ENCODE peak calls at places on chromosome 20, in ten cellular contexts. One of them, this sample, is unnamed.

GRCh38 chr20:6595704-6596103 is 171.8 kb upstream of the BMP2 start:
- DNase-seq in colonic mucosa: no peak
- DNase-seq in amniotic stem cell: no peak
- DNase-seq in Calu3: no peak
- DNase-seq in epithelial cell of prostate: no peak
- DNase-seq in stimulated activated CD4-positive, alpha-beta T cell treated with anti-CD3 and anti-CD28 coated beads, Interleukin-1b, Interleukin-23, amount 100 ng/mL, for 24 hours: no peak
- DNase-seq in left ventricle myocardium superior: no peak
- DNase-seq in nephron progenitor cell: no peak
- DNase-seq in fibroblast of the conjunctiva: no peak
- DNase-seq in tibial nerve: no peak
- DNase-seq in this sample: no peak

GRCh38 chr20:6091661-6092060 is 31.2 kb downstream of the FERMT1 start:
- DNase-seq in colonic mucosa: no peak
- DNase-seq in amniotic stem cell: no peak
- DNase-seq in Calu3: no peak
- DNase-seq in epithelial cell of prostate: no peak
- DNase-seq in stimulated activated CD4-positive, alpha-beta T cell treated with anti-CD3 and anti-CD28 coated beads, Interleukin-1b, Interleukin-23, amount 100 ng/mL, for 24 hours: no peak
- DNase-seq in left ventricle myocardium superior: no peak
- DNase-seq in nephron progenitor cell: no peak
- DNase-seq in fibroblast of the conjunctiva: no peak
- DNase-seq in tibial nerve: no peak
- DNase-seq in this sample: no peak

GRCh38 chr20:29300579-29301551 is 1956.6 kb upstream of the DEFB115 start:
- DNase-seq in colonic mucosa: no peak
- DNase-seq in amniotic stem cell: no peak
- DNase-seq in Calu3: no peak
- DNase-seq in epithelial cell of prostate: no peak
- DNase-seq in stimulated activated CD4-positive, alpha-beta T cell treated with anti-CD3 and anti-CD28 coated beads, Interleukin-1b, Interleukin-23, amount 100 ng/mL, for 24 hours: no peak
- DNase-seq in left ventricle myocardium superior: no peak
- DNase-seq in nephron progenitor cell: no peak
- DNase-seq in fibroblast of the conjunctiva: no peak
- DNase-seq in tibial nerve: no peak
- DNase-seq in this sample: no peak

GRCh38 chr20:17870063-17870740 is 98.4 kb downstream of the SNX5 start:
- DNase-seq in colonic mucosa: no peak
- DNase-seq in amniotic stem cell: no peak
- DNase-seq in Calu3: no peak
- DNase-seq in epithelial cell of prostate: no peak
- DNase-seq in stimulated activated CD4-positive, alpha-beta T cell treated with anti-CD3 and anti-CD28 coated beads, Interleukin-1b, Interleukin-23, amount 100 ng/mL, for 24 hours: no peak
- DNase-seq in left ventricle myocardium superior: peak; percentile 56
- DNase-seq in nephron progenitor cell: no peak
- DNase-seq in fibroblast of the conjunctiva: no peak
- DNase-seq in tibial nerve: no peak
- DNase-seq in this sample: no peak

GRCh38 chr20:5971203-5971602 is 20.8 kb downstream of the MCM8 start:
- DNase-seq in colonic mucosa: no peak
- DNase-seq in amniotic stem cell: no peak
- DNase-seq in Calu3: no peak
- DNase-seq in epithelial cell of prostate: no peak
- DNase-seq in stimulated activated CD4-positive, alpha-beta T cell treated with anti-CD3 and anti-CD28 coated beads, Interleukin-1b, Interleukin-23, amount 100 ng/mL, for 24 hours: no peak
- DNase-seq in left ventricle myocardium superior: no peak
- DNase-seq in nephron progenitor cell: no peak
- DNase-seq in fibroblast of the conjunctiva: no peak
- DNase-seq in tibial nerve: no peak
- DNase-seq in this sample: no peak

GRCh38 chr20:20824924-20825584 is 112.6 kb upstream of the RALGAPA2 start:
- DNase-seq in colonic mucosa: peak; percentile 75
- DNase-seq in amniotic stem cell: no peak
- DNase-seq in Calu3: peak; percentile 35
- DNase-seq in epithelial cell of prostate: no peak
- DNase-seq in stimulated activated CD4-positive, alpha-beta T cell treated with anti-CD3 and anti-CD28 coated beads, Interleukin-1b, Interleukin-23, amount 100 ng/mL, for 24 hours: peak; percentile 29
- DNase-seq in left ventricle myocardium superior: peak; percentile 59
- DNase-seq in nephron progenitor cell: peak; percentile 72
- DNase-seq in fibroblast of the conjunctiva: no peak
- DNase-seq in tibial nerve: no peak
- DNase-seq in this sample: no peak

GRCh38 chr20:48880936-48881657 is 40.4 kb upstream of the ARFGEF2 start:
- DNase-seq in colonic mucosa: no peak
- DNase-seq in amniotic stem cell: no peak
- DNase-seq in Calu3: no peak
- DNase-seq in epithelial cell of prostate: no peak
- DNase-seq in stimulated activated CD4-positive, alpha-beta T cell treated with anti-CD3 and anti-CD28 coated beads, Interleukin-1b, Interleukin-23, amount 100 ng/mL, for 24 hours: no peak
- DNase-seq in left ventricle myocardium superior: no peak
- DNase-seq in nephron progenitor cell: no peak
- DNase-seq in fibroblast of the conjunctiva: no peak
- DNase-seq in tibial nerve: no peak
- DNase-seq in this sample: no peak

GRCh38 chr20:3239026-3239866 is at the start of gene SLC4A11:
- DNase-seq in colonic mucosa: peak; percentile 85
- DNase-seq in amniotic stem cell: no peak
- DNase-seq in Calu3: peak; percentile 70
- DNase-seq in epithelial cell of prostate: peak; percentile 53
- DNase-seq in stimulated activated CD4-positive, alpha-beta T cell treated with anti-CD3 and anti-CD28 coated beads, Interleukin-1b, Interleukin-23, amount 100 ng/mL, for 24 hours: no peak
- DNase-seq in left ventricle myocardium superior: peak; percentile 81
- DNase-seq in nephron progenitor cell: peak; percentile 57
- DNase-seq in fibroblast of the conjunctiva: peak; percentile 26
- DNase-seq in tibial nerve: no peak
- DNase-seq in this sample: no peak

GRCh38 chr20:59976196-59976847 is 18.1 kb downstream of the CDH26 start:
- DNase-seq in colonic mucosa: no peak
- DNase-seq in amniotic stem cell: no peak
- DNase-seq in Calu3: no peak
- DNase-seq in epithelial cell of prostate: no peak
- DNase-seq in stimulated activated CD4-positive, alpha-beta T cell treated with anti-CD3 and anti-CD28 coated beads, Interleukin-1b, Interleukin-23, amount 100 ng/mL, for 24 hours: no peak
- DNase-seq in left ventricle myocardium superior: no peak
- DNase-seq in nephron progenitor cell: no peak
- DNase-seq in fibroblast of the conjunctiva: no peak
- DNase-seq in tibial nerve: no peak
- DNase-seq in this sample: no peak

GRCh38 chr20:22680031-22680740 is 95.8 kb upstream of the FOXA2 start:
- DNase-seq in colonic mucosa: no peak
- DNase-seq in amniotic stem cell: no peak
- DNase-seq in Calu3: no peak
- DNase-seq in epithelial cell of prostate: no peak
- DNase-seq in stimulated activated CD4-positive, alpha-beta T cell treated with anti-CD3 and anti-CD28 coated beads, Interleukin-1b, Interleukin-23, amount 100 ng/mL, for 24 hours: no peak
- DNase-seq in left ventricle myocardium superior: no peak
- DNase-seq in nephron progenitor cell: no peak
- DNase-seq in fibroblast of the conjunctiva: no peak
- DNase-seq in tibial nerve: no peak
- DNase-seq in this sample: no peak

GRCh38 chr20:10792291-10792690 is 118.5 kb upstream of the JAG1 start:
- DNase-seq in colonic mucosa: no peak
- DNase-seq in amniotic stem cell: no peak
- DNase-seq in Calu3: no peak
- DNase-seq in epithelial cell of prostate: no peak
- DNase-seq in stimulated activated CD4-positive, alpha-beta T cell treated with anti-CD3 and anti-CD28 coated beads, Interleukin-1b, Interleukin-23, amount 100 ng/mL, for 24 hours: no peak
- DNase-seq in left ventricle myocardium superior: no peak
- DNase-seq in nephron progenitor cell: no peak
- DNase-seq in fibroblast of the conjunctiva: no peak
- DNase-seq in tibial nerve: no peak
- DNase-seq in this sample: no peak

GRCh38 chr20:22815206-22815551 is 219.9 kb upstream of the SSTR4 start:
- DNase-seq in colonic mucosa: no peak
- DNase-seq in amniotic stem cell: no peak
- DNase-seq in Calu3: no peak
- DNase-seq in epithelial cell of prostate: no peak
- DNase-seq in stimulated activated CD4-positive, alpha-beta T cell treated with anti-CD3 and anti-CD28 coated beads, Interleukin-1b, Interleukin-23, amount 100 ng/mL, for 24 hours: no peak
- DNase-seq in left ventricle myocardium superior: no peak
- DNase-seq in nephron progenitor cell: no peak
- DNase-seq in fibroblast of the conjunctiva: no peak
- DNase-seq in tibial nerve: no peak
- DNase-seq in this sample: no peak

GRCh38 chr20:1702288-1702687 is 44.7 kb upstream of the SIRPG start:
- DNase-seq in colonic mucosa: no peak
- DNase-seq in amniotic stem cell: no peak
- DNase-seq in Calu3: no peak
- DNase-seq in epithelial cell of prostate: no peak
- DNase-seq in stimulated activated CD4-positive, alpha-beta T cell treated with anti-CD3 and anti-CD28 coated beads, Interleukin-1b, Interleukin-23, amount 100 ng/mL, for 24 hours: no peak
- DNase-seq in left ventricle myocardium superior: no peak
- DNase-seq in nephron progenitor cell: no peak
- DNase-seq in fibroblast of the conjunctiva: no peak
- DNase-seq in tibial nerve: no peak
- DNase-seq in this sample: no peak

GRCh38 chr20:50286609-50287008 is 96.0 kb downstream of the CEBPB start:
- DNase-seq in colonic mucosa: no peak
- DNase-seq in amniotic stem cell: peak; percentile 61
- DNase-seq in Calu3: peak; percentile 46
- DNase-seq in epithelial cell of prostate: no peak
- DNase-seq in stimulated activated CD4-positive, alpha-beta T cell treated with anti-CD3 and anti-CD28 coated beads, Interleukin-1b, Interleukin-23, amount 100 ng/mL, for 24 hours: no peak
- DNase-seq in left ventricle myocardium superior: peak; percentile 68
- DNase-seq in nephron progenitor cell: peak; percentile 42
- DNase-seq in fibroblast of the conjunctiva: peak; percentile 89
- DNase-seq in tibial nerve: peak; percentile 59
- DNase-seq in this sample: peak; percentile 83

GRCh38 chr20:2671977-2672376 is 8.0 kb upstream of the IDH3B start:
- DNase-seq in colonic mucosa: no peak
- DNase-seq in amniotic stem cell: no peak
- DNase-seq in Calu3: no peak
- DNase-seq in epithelial cell of prostate: no peak
- DNase-seq in stimulated activated CD4-positive, alpha-beta T cell treated with anti-CD3 and anti-CD28 coated beads, Interleukin-1b, Interleukin-23, amount 100 ng/mL, for 24 hours: no peak
- DNase-seq in left ventricle myocardium superior: no peak
- DNase-seq in nephron progenitor cell: no peak
- DNase-seq in fibroblast of the conjunctiva: no peak
- DNase-seq in tibial nerve: no peak
- DNase-seq in this sample: no peak

GRCh38 chr20:32779500-32780215 is 17.5 kb downstream of the DNMT3B start:
- DNase-seq in colonic mucosa: no peak
- DNase-seq in amniotic stem cell: no peak
- DNase-seq in Calu3: no peak
- DNase-seq in epithelial cell of prostate: no peak
- DNase-seq in stimulated activated CD4-positive, alpha-beta T cell treated with anti-CD3 and anti-CD28 coated beads, Interleukin-1b, Interleukin-23, amount 100 ng/mL, for 24 hours: no peak
- DNase-seq in left ventricle myocardium superior: no peak
- DNase-seq in nephron progenitor cell: peak; percentile 84
- DNase-seq in fibroblast of the conjunctiva: no peak
- DNase-seq in tibial nerve: no peak
- DNase-seq in this sample: no peak

GRCh38 chr20:23286346-23286745 is 64.2 kb upstream of the NXT1 start:
- DNase-seq in colonic mucosa: no peak
- DNase-seq in amniotic stem cell: no peak
- DNase-seq in Calu3: no peak
- DNase-seq in epithelial cell of prostate: no peak
- DNase-seq in stimulated activated CD4-positive, alpha-beta T cell treated with anti-CD3 and anti-CD28 coated beads, Interleukin-1b, Interleukin-23, amount 100 ng/mL, for 24 hours: no peak
- DNase-seq in left ventricle myocardium superior: no peak
- DNase-seq in nephron progenitor cell: no peak
- DNase-seq in fibroblast of the conjunctiva: no peak
- DNase-seq in tibial nerve: no peak
- DNase-seq in this sample: no peak

GRCh38 chr20:64247970-64248841 is 7.3 kb upstream of the PCMTD2 start:
- DNase-seq in colonic mucosa: no peak
- DNase-seq in amniotic stem cell: no peak
- DNase-seq in Calu3: no peak
- DNase-seq in epithelial cell of prostate: no peak
- DNase-seq in stimulated activated CD4-positive, alpha-beta T cell treated with anti-CD3 and anti-CD28 coated beads, Interleukin-1b, Interleukin-23, amount 100 ng/mL, for 24 hours: no peak
- DNase-seq in left ventricle myocardium superior: no peak
- DNase-seq in nephron progenitor cell: no peak
- DNase-seq in fibroblast of the conjunctiva: no peak
- DNase-seq in tibial nerve: no peak
- DNase-seq in this sample: no peak

GRCh38 chr20:47487175-47487917 is 14.3 kb upstream of the NCOA3 start:
- DNase-seq in colonic mucosa: no peak
- DNase-seq in amniotic stem cell: no peak
- DNase-seq in Calu3: no peak
- DNase-seq in epithelial cell of prostate: no peak
- DNase-seq in stimulated activated CD4-positive, alpha-beta T cell treated with anti-CD3 and anti-CD28 coated beads, Interleukin-1b, Interleukin-23, amount 100 ng/mL, for 24 hours: no peak
- DNase-seq in left ventricle myocardium superior: no peak
- DNase-seq in nephron progenitor cell: no peak
- DNase-seq in fibroblast of the conjunctiva: no peak
- DNase-seq in tibial nerve: no peak
- DNase-seq in this sample: no peak